ENCODE peak calls at places on chromosomes 7 and 10, in six cellular contexts. I is psoas muscle, D is lung, E is heart left ventricle, L is upper lobe of right lung, Y is MG63. O is an unnamed sample. For H3K27me3, the result is how much of the 10 kb centered on the place peaks cover.

GRCh38 chr7:29429421-29429820 is 134.2 kb upstream of the PRR15 start:
- DNase-seq in I (no peak), D (no peak), E (no peak), L (no peak), Y (no peak), O (no peak)

GRCh38 chr10:46218921-46219320 is 67.9 kb upstream of the ANTXRL start:
- DNase-seq in I (no peak), D (no peak), E (no peak), L (no peak), Y (no peak), O (no peak)

GRCh38 chr10:81303656-81304055 is 571.3 kb upstream of the NRG3 start:
- DNase-seq in I (no peak), D (no peak), E (no peak), L (no peak), Y (no peak), O (no peak)

GRCh38 chr7:51521649-51522048 is 205.0 kb upstream of the COBL start:
- DNase-seq in I (no peak), D (no peak), E (no peak), L (no peak), Y (no peak), O (no peak)

GRCh38 chr10:115772606-115773005 is 500.4 kb downstream of the GFRA1 start:
- DNase-seq in I (no peak), D (no peak), E (no peak), L (no peak), Y (peak), O (no peak)

GRCh38 chr7:142384508-142384922 is 126.7 kb upstream of the PRSS58 start:
- DNase-seq in I (no peak), D (no peak), E (no peak), L (no peak), Y (peak), O (no peak)

GRCh38 chr10:125795637-125796190 is 20.1 kb upstream of the MMP21 start:
- DNase-seq in I (no peak), D (no peak), E (no peak), L (no peak), Y (no peak), O (no peak)

GRCh38 chr7:48280100-48280499 is 108.8 kb downstream of the ABCA13 start:
- DNase-seq in I (no peak), D (no peak), E (no peak), L (no peak), Y (peak), O (no peak)

GRCh38 chr7:147068877-147069276 is 952.3 kb downstream of the CNTNAP2 start:
- DNase-seq in I (no peak), D (no peak), E (no peak), L (no peak), Y (no peak), O (no peak)

GRCh38 chr7:18610331-18610948 is 114.9 kb downstream of the HDAC9 start:
- DNase-seq in I (no peak), D (no peak), E (no peak), L (no peak), Y (no peak), O (no peak)

GRCh38 chr10:5509236-5509635 is 9.9 kb upstream of the CALML5 start:
- DNase-seq in I (peak), D (no peak), E (no peak), L (peak), Y (no peak), O (no peak)

GRCh38 chr7:157558875-157559595 is 222.2 kb downstream of the DNAJB6 start:
- DNase-seq in I (no peak), D (no peak), E (no peak), L (peak), Y (no peak), O (no peak)

GRCh38 chr10:50992972-50993766 is 81.1 kb upstream of the PRKG1 start:
- DNase-seq in I (peak), D (peak), E (peak), L (peak), Y (peak), O (no peak)

GRCh38 chr7:159078911-159079270 is 65.8 kb downstream of the VIPR2 start:
- DNase-seq in I (no peak), D (no peak), E (no peak), L (no peak), Y (no peak), O (no peak)

GRCh38 chr10:49177391-49178355 is 10.5 kb downstream of the TMEM273 start:
- DNase-seq in I (peak), D (peak), E (peak), L (no peak), Y (peak), O (peak)

GRCh38 chr7:12581897-12582296 is 11.4 kb downstream of the SCIN start:
- DNase-seq in I (no peak), D (no peak), E (no peak), L (no peak), Y (no peak), O (no peak)

GRCh38 chr10:123136806-123137642 is 1.3 kb downstream of the HMX3 start:
- DNase-seq in I (no peak), D (no peak), E (no peak), L (no peak), Y (peak), O (no peak)

GRCh38 chr10:133278577-133279265 is 2.1 kb upstream of the ADAM8 start:
- DNase-seq in I (no peak), D (peak), E (peak), L (peak), Y (no peak), O (no peak)

GRCh38 chr10:95637911-95638310 is 18.6 kb downstream of the ALDH18A1 start:
- DNase-seq in I (no peak), D (no peak), E (no peak), L (no peak), Y (no peak), O (no peak)

GRCh38 chr10:103789771-103790201 is 65.6 kb downstream of the SH3PXD2A start:
- DNase-seq in I (no peak), D (no peak), E (no peak), L (no peak), Y (no peak), O (no peak)

GRCh38 chr7:26198133-26198780 is 2.3 kb downstream of the HNRNPA2B1 start:
- DNase-seq in I (no peak), D (no peak), E (no peak), L (no peak), Y (no peak), O (no peak)

GRCh38 chr7:100604976-100605911 is 3.1 kb downstream of the PCOLCE start:
- DNase-seq in I (peak), D (peak), E (peak), L (peak), Y (no peak), O (no peak)

GRCh38 chr10:90560331-90560730 is 297.5 kb downstream of the HTR7 start:
- DNase-seq in I (no peak), D (no peak), E (no peak), L (no peak), Y (no peak), O (no peak)

GRCh38 chr10:77716943-77717735 is 79.5 kb upstream of the KCNMA1 start:
- DNase-seq in I (no peak), D (no peak), E (no peak), L (no peak), Y (no peak), O (no peak)

GRCh38 chr7:80521809-80522208 is 9.9 kb upstream of the GNAT3 start:
- DNase-seq in I (no peak), D (no peak), E (no peak), L (no peak), Y (no peak), O (no peak)

GRCh38 chr10:90007226-90007625 is 305.8 kb downstream of the KIF20B start:
- DNase-seq in I (no peak), D (no peak), E (no peak), L (no peak), Y (no peak), O (no peak)

GRCh38 chr7:132453825-132454224 is 122.4 kb downstream of the PLXNA4 start:
- DNase-seq in I (no peak), D (no peak), E (no peak), L (no peak), Y (no peak), O (no peak)

GRCh38 chr7:2821842-2822507 is 22.1 kb downstream of the GNA12 start:
- DNase-seq in I (no peak), D (no peak), E (no peak), L (no peak), Y (peak), O (no peak)

GRCh38 chr10:133455611-133456031 is 1.9 kb downstream of the SCART1 start:
- DNase-seq in I (no peak), D (no peak), E (no peak), L (no peak), Y (no peak), O (no peak)

GRCh38 chr7:13948019-13948781 is 41.3 kb downstream of the ETV1 start:
- DNase-seq in I (no peak), D (no peak), E (no peak), L (no peak), Y (no peak), O (no peak)

GRCh38 chr7:147804032-147804431 is 786.5 kb upstream of the C7orf33 start:
- DNase-seq in I (no peak), D (no peak), E (no peak), L (no peak), Y (no peak), O (no peak)

GRCh38 chr7:151558575-151558974 is 38.9 kb upstream of the RHEB start:
- DNase-seq in I (no peak), D (no peak), E (no peak), L (no peak), Y (no peak), O (no peak)

GRCh38 chr7:96936621-96937020 is 68.7 kb upstream of the DLX6 start:
- DNase-seq in I (no peak), D (no peak), E (no peak), L (no peak), Y (no peak), O (no peak)

DNA sequence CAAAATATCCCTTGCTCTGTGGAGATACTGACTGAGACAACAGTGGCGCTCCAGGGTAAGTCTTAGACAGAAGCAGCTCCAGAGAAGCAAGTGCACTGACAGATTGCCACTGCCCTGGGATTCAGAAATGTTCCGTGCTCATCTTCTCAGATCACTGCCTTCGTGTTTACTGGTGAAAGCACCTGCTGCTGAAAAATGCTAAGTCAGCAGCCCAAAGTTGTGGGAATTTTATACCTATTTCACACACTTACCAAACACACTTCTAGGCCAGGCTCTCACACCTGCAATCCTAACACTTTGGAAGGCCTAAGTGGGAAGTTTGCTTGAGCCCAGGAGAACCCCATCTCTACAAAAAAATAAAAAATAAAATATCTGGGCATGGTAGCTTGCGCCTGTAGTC is 63.2 kb upstream of the DLX6 start:
- DNase-seq in I (no peak), D (no peak), E (no peak), L (no peak), Y (no peak), O (no peak)
- H3K4me3 ChIP-seq in I (no peak), D (no peak), E (no peak), L (no peak), Y (no peak), O (no peak)

DNA sequence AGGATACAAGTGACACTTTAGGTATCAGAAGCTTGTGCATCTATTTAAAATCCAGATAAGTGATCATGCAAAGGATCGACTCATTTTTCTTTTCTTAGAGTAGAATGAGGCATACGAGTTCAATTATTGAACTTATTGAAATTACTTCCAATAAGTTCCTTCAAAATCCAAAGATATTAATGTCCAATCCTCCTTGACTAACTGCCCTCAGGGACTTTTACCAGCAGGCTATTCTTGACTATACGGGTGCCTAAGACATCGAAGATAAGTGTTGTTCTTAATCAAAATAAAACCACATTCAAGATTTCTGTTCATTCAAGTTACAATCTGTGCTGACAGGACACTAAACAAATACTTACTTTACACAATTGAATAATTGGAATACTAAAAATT is 74.5 kb upstream of the SP4 start:
- DNase-seq in I (no peak), D (no peak), E (no peak), L (no peak), Y (no peak), O (no peak)
- H3K27me3 ChIP-seq in I (under half), D (under half), E (under half), L (under half), Y (under half), O (under half)

GRCh38 chr7:50332241-50333176 is 28.0 kb downstream of the IKZF1 start:
- DNase-seq in I (no peak), D (no peak), E (no peak), L (no peak), Y (no peak), O (no peak)

GRCh38 chr7:50331564-50332208 is 27.2 kb downstream of the IKZF1 start:
- DNase-seq in I (no peak), D (no peak), E (no peak), L (no peak), Y (no peak), O (no peak)

GRCh38 chr7:50334341-50334994 is 30.0 kb downstream of the IKZF1 start:
- DNase-seq in I (no peak), D (no peak), E (no peak), L (no peak), Y (no peak), O (no peak)

GRCh38 chr7:50335230-50335794 is 30.8 kb downstream of the IKZF1 start:
- DNase-seq in I (no peak), D (no peak), E (no peak), L (no peak), Y (no peak), O (no peak)

DNA sequence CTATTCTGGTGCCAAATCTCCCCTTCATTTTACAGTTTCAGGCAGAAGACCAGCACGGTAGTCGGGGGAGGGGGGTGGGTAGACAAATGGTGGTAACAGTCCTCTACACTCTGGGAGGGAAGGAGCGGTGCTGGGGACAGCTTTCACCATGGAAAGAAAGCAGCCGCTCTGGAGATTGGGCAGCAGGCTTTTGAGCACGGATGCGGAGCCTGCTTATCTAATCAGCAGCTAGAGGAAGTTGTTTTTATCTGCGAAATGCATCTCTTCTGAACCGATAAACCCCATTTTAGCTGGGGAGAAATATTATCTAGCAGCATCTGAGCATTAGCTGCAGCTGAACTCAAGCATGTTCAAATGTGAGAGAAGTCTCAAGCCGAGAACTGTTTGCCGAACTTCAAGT is 28.8 kb downstream of the IKZF1 start:
- DNase-seq in I (no peak), D (no peak), E (no peak), L (no peak), Y (no peak), O (no peak)
- H3K4me3 ChIP-seq in I (no peak), D (no peak), E (no peak), L (no peak), Y (no peak), O (no peak)

GRCh38 chr10:2529945-2530344 is 537.4 kb upstream of the PFKP start:
- DNase-seq in I (no peak), D (no peak), E (no peak), L (no peak), Y (no peak), O (no peak)

DNA sequence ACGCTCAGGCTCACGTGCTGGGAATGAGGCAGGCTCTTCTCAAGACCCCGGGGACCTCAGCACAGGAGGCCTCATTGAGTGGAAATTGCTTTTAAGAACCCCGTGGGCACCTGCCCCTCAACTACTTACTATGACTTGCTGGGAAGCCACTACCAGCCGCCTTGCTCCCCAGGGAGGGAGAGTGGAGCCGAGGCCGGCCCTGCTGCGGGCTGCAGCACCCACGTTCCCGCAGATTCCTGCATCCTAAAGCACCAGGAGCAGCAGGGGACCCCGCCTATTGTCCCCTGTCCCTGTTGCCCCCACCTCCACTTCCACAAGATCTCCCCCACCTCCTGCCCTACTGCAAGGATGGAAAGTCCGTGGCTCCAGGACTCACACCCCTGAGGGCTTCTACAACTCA is 541.6 kb upstream of the PFKP start:
- DNase-seq in I (no peak), D (no peak), E (no peak), L (no peak), Y (no peak), O (no peak)
- H3K27me3 ChIP-seq in I (under half), D (under half), E (under half), L (under half), Y (under half), O (under half)